ENCODE peak calls at places on chromosome 18, in four cellular contexts. F is spleen, Q is aorta, L is fibroblast of lung. R is an unnamed sample. For H3K36me3, the result is how much of the 10 kb centered on the place peaks cover.

GRCh38 chr18:42030586-42031182 is 75.7 kb downstream of the PIK3C3 start:
- DNase-seq in F (no peak), Q (no peak), L (peak), R (no peak)

GRCh38 chr18:74265546-74266098 is 26.1 kb downstream of the CYB5A start:
- DNase-seq in F (no peak), Q (no peak), L (no peak), R (peak)

GRCh38 chr18:7789853-7790552 is 222.9 kb downstream of the PTPRM start:
- DNase-seq in F (no peak), Q (no peak), L (peak), R (peak)

GRCh38 chr18:48136051-48136543 is 205.6 kb upstream of the SMAD2 start:
- DNase-seq in F (peak), Q (peak), L (no peak), R (no peak)

GRCh38 chr18:57951999-57952774 is 91.8 kb upstream of the NEDD4L start:
- DNase-seq in F (no peak), Q (no peak), L (peak), R (no peak)

GRCh38 chr18:74516271-74517235 is 17.7 kb upstream of the CNDP1 start:
- DNase-seq in F (peak), Q (no peak), L (no peak), R (no peak)

GRCh38 chr18:9087144-9087543 is 15.4 kb upstream of the NDUFV2 start:
- DNase-seq in F (no peak), Q (no peak), L (no peak), R (no peak)

GRCh38 chr18:49668583-49669290 is 106.9 kb downstream of the LIPG start:
- DNase-seq in F (no peak), Q (no peak), L (peak), R (no peak)

GRCh38 chr18:77650799-77651385 is 401.2 kb downstream of the GALR1 start:
- DNase-seq in F (peak), Q (peak), L (peak), R (peak)

GRCh38 chr18:57107141-57107832 is 39.6 kb upstream of the BOD1L2 start:
- DNase-seq in F (no peak), Q (no peak), L (peak), R (peak)

GRCh38 chr18:25210622-25211021 is 141.3 kb downstream of the ZNF521 start:
- DNase-seq in F (no peak), Q (no peak), L (no peak), R (no peak)

GRCh38 chr18:49001111-49001510 is 50.3 kb upstream of the SMAD7 start:
- DNase-seq in F (no peak), Q (peak), L (no peak), R (no peak)

GRCh38 chr18:59200787-59201186 is 19.2 kb upstream of the GRP start:
- DNase-seq in F (no peak), Q (no peak), L (no peak), R (no peak)

GRCh38 chr18:28041366-28041765 is 135.6 kb downstream of the CDH2 start:
- DNase-seq in F (no peak), Q (no peak), L (peak), R (no peak)

GRCh38 chr18:7205346-7205745 is 25.5 kb upstream of the LRRC30 start:
- DNase-seq in F (no peak), Q (no peak), L (peak), R (no peak)

GRCh38 chr18:37778417-37779165 is 213.0 kb upstream of the CELF4 start:
- DNase-seq in F (peak), Q (peak), L (no peak), R (peak)

GRCh38 chr18:52237551-52237950 is 102.4 kb upstream of the DCC start:
- DNase-seq in F (no peak), Q (no peak), L (peak), R (no peak)

GRCh38 chr18:79912409-79912991 is 39.0 kb downstream of the SLC66A2 start:
- DNase-seq in F (peak), Q (no peak), L (peak), R (no peak)

GRCh38 chr18:33839452-33840225 is 261.6 kb downstream of the ASXL3 start:
- DNase-seq in F (no peak), Q (no peak), L (peak), R (peak)

GRCh38 chr18:55280515-55280914 is 307.5 kb downstream of the TCF4 start:
- DNase-seq in F (no peak), Q (no peak), L (no peak), R (peak)

GRCh38 chr18:3970929-3971328 is 484.2 kb downstream of the DLGAP1 start:
- DNase-seq in F (no peak), Q (no peak), L (no peak), R (no peak)

GRCh38 chr18:47263197-47263827 is 11.9 kb upstream of the SKOR2 start:
- DNase-seq in F (peak), Q (no peak), L (no peak), R (no peak)

GRCh38 chr18:10661333-10661732 is 135.5 kb downstream of the NAPG start:
- DNase-seq in F (no peak), Q (no peak), L (peak), R (no peak)

GRCh38 chr18:28177828-28178635 is 1.1 kb upstream of the CDH2 start:
- DNase-seq in F (no peak), Q (peak), L (peak), R (peak)

GRCh38 chr18:60413944-60414547 is 41.5 kb upstream of the MC4R start:
- DNase-seq in F (no peak), Q (no peak), L (peak), R (peak)

GRCh38 chr18:80044072-80044471 is 9.8 kb downstream of the RBFA start:
- DNase-seq in F (no peak), Q (no peak), L (no peak), R (no peak)

GRCh38 chr18:7878265-7879173 is 311.4 kb downstream of the PTPRM start:
- DNase-seq in F (no peak), Q (no peak), L (no peak), R (no peak)

GRCh38 chr18:25661836-25662235 is 309.9 kb upstream of the ZNF521 start:
- DNase-seq in F (no peak), Q (no peak), L (no peak), R (peak)

GRCh38 chr18:62634991-62635630 is 80.2 kb upstream of the PHLPP1 start:
- DNase-seq in F (no peak), Q (no peak), L (no peak), R (no peak)

GRCh38 chr18:51077217-51077616 is 47.2 kb downstream of the SMAD4 start:
- DNase-seq in F (no peak), Q (no peak), L (peak), R (no peak)
- H3K36me3 ChIP-seq in F (half or more), Q (under half), L (under half), R (under half)

GRCh38 chr18:23938046-23938756 is 76.4 kb upstream of the TTC39C start:
- DNase-seq in F (no peak), Q (no peak), L (no peak), R (no peak)

GRCh38 chr18:23935804-23936203 is 78.8 kb upstream of the TTC39C start:
- DNase-seq in F (no peak), Q (no peak), L (no peak), R (no peak)

GRCh38 chr18:23934252-23934651 is 80.3 kb upstream of the TTC39C start:
- DNase-seq in F (no peak), Q (no peak), L (no peak), R (no peak)

GRCh38 chr18:23934863-23935262 is 79.7 kb upstream of the TTC39C start:
- DNase-seq in F (no peak), Q (no peak), L (no peak), R (no peak)

GRCh38 chr18:23936371-23936958 is 78.1 kb upstream of the TTC39C start:
- DNase-seq in F (no peak), Q (no peak), L (no peak), R (no peak)
- H3K36me3 ChIP-seq in F (under half), Q (under half), L (under half), R (under half)

GRCh38 chr18:12825230-12825629 is 58.8 kb downstream of the PTPN2 start:
- DNase-seq in F (no peak), Q (no peak), L (no peak), R (no peak)
- H3K36me3 ChIP-seq in F (half or more), Q (under half), L (under half), R (under half)

DNA sequence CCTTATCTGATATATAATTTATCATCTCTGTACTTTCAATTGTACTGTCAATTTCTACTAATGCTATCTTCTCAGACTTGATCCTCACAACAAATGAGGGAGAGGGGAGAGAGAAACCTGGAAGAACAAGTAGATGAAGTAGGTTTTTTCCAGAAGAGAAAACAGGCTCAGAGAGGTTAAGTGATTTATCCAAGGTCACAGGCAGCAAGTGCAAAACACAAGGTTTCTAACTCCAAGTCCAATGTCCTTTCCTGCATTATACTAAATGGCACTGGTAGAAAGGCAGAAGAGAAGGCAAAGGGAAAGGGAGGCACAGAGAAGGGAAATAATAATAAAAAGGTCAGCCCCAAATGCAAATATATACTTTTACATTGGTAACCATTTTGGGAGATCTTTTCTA is 7.5 kb downstream of the MEX3C start:
- DNase-seq in F (no peak), Q (no peak), L (no peak), R (no peak)
- H3K36me3 ChIP-seq in F (under half), Q (under half), L (under half), R (half or more)

DNA sequence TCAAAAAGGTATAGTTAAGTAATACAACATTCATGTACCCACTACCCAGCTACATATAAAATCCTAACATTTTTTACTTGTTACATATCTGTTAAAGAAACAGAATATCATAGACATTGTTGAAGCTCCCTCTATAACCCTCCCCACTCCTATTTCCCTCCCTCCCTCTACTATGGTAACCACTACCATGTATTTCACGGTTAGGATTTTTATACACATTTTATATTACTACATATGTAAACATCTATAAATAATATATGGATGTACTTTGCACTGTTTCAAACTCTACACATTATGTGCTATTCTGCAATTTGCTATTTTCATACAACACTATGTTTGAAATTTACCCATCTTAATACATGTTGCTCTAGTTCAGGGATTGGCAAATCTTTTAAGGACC is 36.3 kb downstream of the THOC1 start:
- DNase-seq in F (no peak), Q (no peak), L (no peak), R (no peak)
- H3K36me3 ChIP-seq in F (under half), Q (under half), L (under half), R (under half)

GRCh38 chr18:2776596-2776995 is 70.2 kb upstream of the EMILIN2 start:
- DNase-seq in F (no peak), Q (no peak), L (no peak), R (no peak)

GRCh38 chr18:2774669-2775068 is 72.1 kb upstream of the EMILIN2 start:
- DNase-seq in F (no peak), Q (no peak), L (no peak), R (no peak)
- H3K36me3 ChIP-seq in F (half or more), Q (under half), L (under half), R (half or more)

DNA sequence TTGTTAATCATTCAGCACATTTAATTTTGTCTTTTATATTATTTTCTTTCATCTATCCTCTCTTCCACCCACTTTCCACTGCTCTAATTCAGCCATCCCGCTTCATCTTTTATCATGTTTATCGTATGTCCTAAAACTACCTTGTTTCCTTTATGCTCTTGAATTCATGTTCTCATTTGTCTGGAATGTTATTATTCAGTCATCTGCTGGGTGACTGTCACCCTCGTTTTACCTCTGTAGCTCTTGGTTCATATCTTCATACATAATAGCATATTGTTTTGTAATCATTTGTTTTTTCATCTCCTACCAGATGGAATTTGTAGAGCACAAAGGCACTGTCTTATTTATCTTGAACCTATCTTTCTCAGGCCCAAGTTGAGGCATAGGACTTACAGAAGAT is 37.0 kb downstream of the SMCHD1 start:
- DNase-seq in F (no peak), Q (no peak), L (peak), R (no peak)
- H3K36me3 ChIP-seq in F (half or more), Q (under half), L (under half), R (half or more)

GRCh38 chr18:36114251-36114650 is 14.9 kb downstream of the SLC39A6 start:
- DNase-seq in F (no peak), Q (no peak), L (no peak), R (no peak)
- H3K36me3 ChIP-seq in F (half or more), Q (under half), L (under half), R (under half)

GRCh38 chr18:76461692-76462325 is 33.2 kb downstream of the ZNF516 start:
- DNase-seq in F (no peak), Q (peak), L (no peak), R (no peak)
- H3K36me3 ChIP-seq in F (under half), Q (under half), L (under half), R (under half)

R was measured in SJCRH30.